ENCODE peak calls at places on chromosome 3, in five cellular contexts. I is left ventricle myocardium inferior; U is head of caudate nucleus; X is stimulated activated CD4-positive, alpha-beta T cell treated with anti-CD3 and anti-CD28 coated beads, Interleukin-12 subunit alpha, Interleukin-12 subunit beta, amount 100 ng/mL, for 4 hours; J is ELR. S is an unnamed sample.

GRCh38 chr3:131735544-131735943 is 232.8 kb upstream of the MRPL3 start:
- DNase-seq in U (no peak), X (no peak), I (no peak), J (no peak), S (no peak)

GRCh38 chr3:99118381-99118780 is 216.9 kb upstream of the DCBLD2 start:
- DNase-seq in X (no peak), U (no peak), J (no peak), I (no peak), S (no peak)

GRCh38 chr3:127651516-127652172 is 21.1 kb upstream of the ABTB1 start:
- DNase-seq in U (no peak), I (no peak), J (no peak), X (no peak), S (no peak)

GRCh38 chr3:141493152-141493551 is 6.3 kb downstream of the RASA2 start:
- DNase-seq in I (no peak), X (no peak), U (no peak), J (no peak), S (peak)

GRCh38 chr3:172209333-172210321 is 170.2 kb downstream of the FNDC3B start:
- DNase-seq in U (peak), J (no peak), X (no peak), I (peak), S (no peak)

GRCh38 chr3:61901986-61902385 is 340.6 kb downstream of the PTPRG start:
- DNase-seq in X (no peak), U (no peak), I (no peak), J (no peak), S (no peak)

GRCh38 chr3:111739241-111739952 is 119.7 kb upstream of the PHLDB2 start:
- DNase-seq in J (peak), U (no peak), X (no peak), I (peak), S (no peak)

GRCh38 chr3:123884258-123884831 is at the start of gene MYLK:
- DNase-seq in X (peak), J (peak), I (peak), U (no peak), S (no peak)

GRCh38 chr3:119013951-119014350 is 20.7 kb downstream of the IGSF11 start:
- DNase-seq in U (peak), J (no peak), I (no peak), X (no peak), S (no peak)

GRCh38 chr3:46089237-46090011 is 62.1 kb upstream of the XCR1 start:
- DNase-seq in U (peak), I (peak), X (no peak), J (peak), S (no peak)

S was measured in naive thymus-derived CD4-positive, alpha-beta T cell.